ENCODE peak calls at places on chromosomes 1 and 21, in eight cellular contexts. C is kidney tubule cell; J is HT-29; H is AG08396; W is stimulated activated CD8-positive, alpha-beta memory T cell treated with anti-CD3 and anti-CD28 coated beads, Interleukin-15, amount 100 ng/mL, for 4 hours; L is lower leg skin; S is Caki2; N is C1 segment of cervical spinal cord. D is an unnamed sample.

GRCh38 chr1:106768077-106768476 is 288.4 kb upstream of the PRMT6 start:
- DNase-seq in L (no peak), H (no peak), C (peak), W (no peak), S (no peak), N (no peak), J (no peak), D (peak)

GRCh38 chr1:113804421-113805255 is 7.6 kb downstream of the RSBN1 start:
- DNase-seq in H (peak), W (no peak), L (no peak), S (peak), N (no peak), C (peak), J (peak), D (peak)

GRCh38 chr1:181083842-181084605 is 4.5 kb upstream of the IER5 start:
- DNase-seq in L (peak), C (peak), H (no peak), N (no peak), J (peak), S (no peak), W (peak), D (peak)

GRCh38 chr1:4105300-4105880 is 205.3 kb upstream of the C1orf174 start:
- DNase-seq in S (no peak), L (no peak), N (no peak), W (no peak), J (no peak), H (no peak), C (no peak), D (no peak)

GRCh38 chr1:234229676-234230075 is 143.6 kb upstream of the COA6 start:
- DNase-seq in L (no peak), W (no peak), J (no peak), C (no peak), N (no peak), H (no peak), S (no peak), D (no peak)

GRCh38 chr21:35637431-35637830 is 422.9 kb downstream of the SETD4 start:
- DNase-seq in C (peak), H (no peak), N (no peak), L (peak), W (no peak), J (no peak), S (peak), D (peak)

GRCh38 chr1:12111741-12112140 is 48.6 kb downstream of the TNFRSF8 start:
- DNase-seq in N (no peak), H (no peak), J (no peak), W (no peak), C (no peak), L (no peak), S (no peak), D (no peak)

GRCh38 chr1:152388889-152389288 is 25.2 kb downstream of the CRNN start:
- DNase-seq in C (no peak), H (no peak), S (no peak), N (no peak), J (no peak), W (no peak), L (no peak), D (no peak)

GRCh38 chr1:119012383-119012782 is 24.2 kb upstream of the TBX15 start:
- DNase-seq in C (peak), N (no peak), W (no peak), L (no peak), H (no peak), S (no peak), J (peak), D (no peak)

GRCh38 chr1:19661721-19662228 is 2.9 kb upstream of the HTR6 start:
- DNase-seq in N (no peak), J (peak), H (peak), L (no peak), W (no peak), C (peak), S (no peak), D (no peak)

GRCh38 chr1:8604041-8604942 is 213.1 kb downstream of the RERE start:
- DNase-seq in L (no peak), H (no peak), C (peak), J (no peak), S (peak), W (no peak), N (no peak), D (peak)

GRCh38 chr1:79353224-79353623 is 346.7 kb upstream of the ADGRL4 start:
- DNase-seq in H (peak), S (peak), W (no peak), C (peak), L (no peak), N (no peak), J (peak), D (peak)

GRCh38 chr1:109960745-109961094 is 23.8 kb upstream of the AHCYL1 start:
- DNase-seq in S (no peak), W (no peak), N (no peak), C (no peak), H (no peak), L (no peak), J (no peak), D (no peak)

GRCh38 chr1:40651138-40651857 is 14.2 kb downstream of the RIMS3 start:
- DNase-seq in W (no peak), L (peak), J (no peak), S (no peak), C (no peak), H (no peak), N (no peak), D (no peak)

GRCh38 chr1:228488107-228488817 is 1.1 kb downstream of the RNF187 start:
- DNase-seq in N (no peak), S (no peak), L (no peak), H (no peak), C (no peak), W (no peak), J (no peak), D (no peak)

GRCh38 chr1:201637282-201638076 is 98.6 kb downstream of the NAV1 start:
- DNase-seq in S (no peak), H (peak), L (no peak), J (peak), W (no peak), C (no peak), N (no peak), D (no peak)

GRCh38 chr1:100325415-100326324 is 26.6 kb upstream of the CDC14A start:
- DNase-seq in H (no peak), N (no peak), S (no peak), W (no peak), J (no peak), L (no peak), C (no peak), D (no peak)

GRCh38 chr1:148379170-148379500 is 104.0 kb downstream of the PPIAL4G start:
- DNase-seq in L (no peak), H (no peak), N (no peak), W (no peak), J (no peak), S (no peak), C (no peak), D (no peak)

GRCh38 chr1:194873328-194873923 is 1687.0 kb upstream of the B3GALT2 start:
- DNase-seq in J (no peak), C (no peak), N (no peak), H (no peak), S (no peak), W (no peak), L (no peak), D (no peak)

GRCh38 chr1:37047487-37047886 is 13.2 kb upstream of the GRIK3 start:
- DNase-seq in C (no peak), S (no peak), W (no peak), N (no peak), J (no peak), L (no peak), H (no peak), D (no peak)

GRCh38 chr1:225541383-225541782 is 111.5 kb downstream of the ENAH start:
- DNase-seq in S (no peak), W (no peak), H (no peak), C (no peak), N (no peak), J (no peak), L (no peak), D (no peak)

GRCh38 chr21:46189213-46189958 is 5.1 kb upstream of the SPATC1L start:
- DNase-seq in C (no peak), S (no peak), N (no peak), W (no peak), L (no peak), H (peak), J (no peak), D (no peak)

GRCh38 chr1:193283026-193283425 is 96.6 kb upstream of the B3GALT2 start:
- DNase-seq in N (no peak), H (peak), L (no peak), W (no peak), S (peak), J (no peak), C (peak), D (no peak)

GRCh38 chr1:243253927-243254232 is 1.2 kb downstream of the CEP170 start:
- DNase-seq in L (no peak), C (no peak), H (no peak), J (no peak), S (no peak), N (no peak), W (no peak), D (no peak)

GRCh38 chr1:217703326-217703725 is 72.2 kb downstream of the SPATA17 start:
- DNase-seq in L (no peak), S (no peak), J (no peak), C (no peak), H (no peak), N (no peak), W (no peak), D (no peak)

GRCh38 chr21:26961704-26962103 is 5.2 kb downstream of the ADAMTS5 start:
- DNase-seq in N (no peak), S (no peak), H (no peak), C (peak), J (no peak), W (no peak), L (no peak), D (no peak)